ENCODE peak calls at places on chromosomes 2 and 18, in nine cellular contexts. Q is AG09319; Z is BE2C; T is neural progenitor cell; J is lower lobe of right lung; V is endodermal cell; E is MCF 10A; U is choroid plexus epithelial cell; X is CD4-positive, alpha-beta T cell. R is an unnamed sample.

GRCh38 chr2:6410265-6410664 is 455.4 kb downstream of the CMPK2 start:
- DNase-seq in J (no peak), Z (no peak), V (no peak), X (no peak), U (no peak), T (no peak), E (no peak), Q (no peak), R (no peak)

GRCh38 chr18:28767781-28768211 is 590.9 kb upstream of the CDH2 start:
- DNase-seq in Z (no peak), U (peak), T (no peak), X (no peak), E (peak), J (no peak), Q (peak), V (no peak), R (no peak)

GRCh38 chr2:28155627-28156026 is 237.0 kb upstream of the FOSL2 start:
- DNase-seq in J (no peak), U (no peak), X (no peak), V (peak), Z (peak), Q (no peak), E (peak), T (peak), R (no peak)

GRCh38 chr18:27428120-27428519 is 243.0 kb upstream of the CHST9 start:
- DNase-seq in X (no peak), Z (no peak), Q (no peak), T (no peak), J (no peak), E (no peak), V (peak), U (peak), R (no peak)

GRCh38 chr2:148720501-148720998 is 76.0 kb downstream of the EPC2 start:
- DNase-seq in U (peak), Q (no peak), E (no peak), J (peak), Z (peak), V (no peak), T (no peak), X (no peak), R (peak)

GRCh38 chr2:36663851-36664715 is 32.4 kb upstream of the VIT start:
- DNase-seq in J (no peak), U (peak), Z (peak), V (peak), T (peak), X (no peak), Q (peak), E (peak), R (no peak)

GRCh38 chr2:39127973-39128372 is 7.1 kb upstream of the SOS1 start:
- DNase-seq in Q (no peak), X (peak), V (no peak), Z (peak), T (no peak), J (no peak), E (no peak), U (no peak), R (no peak)

GRCh38 chr2:37711831-37712230 is 40.4 kb upstream of the CDC42EP3 start:
- DNase-seq in E (no peak), X (no peak), T (no peak), J (no peak), V (no peak), Z (no peak), U (peak), Q (no peak), R (no peak)

GRCh38 chr18:7084080-7084765 is 33.4 kb downstream of the LAMA1 start:
- DNase-seq in V (no peak), E (peak), X (no peak), T (no peak), U (peak), Q (no peak), J (no peak), Z (no peak), R (no peak)

GRCh38 chr18:39450958-39451357 is 1885.4 kb upstream of the CELF4 start:
- DNase-seq in T (no peak), V (no peak), E (no peak), Z (no peak), U (no peak), X (no peak), J (no peak), Q (no peak), R (no peak)

GRCh38 chr18:50848038-50848437 is 28.2 kb upstream of the MRO start:
- DNase-seq in Q (no peak), Z (no peak), X (no peak), T (no peak), J (no peak), E (no peak), V (no peak), U (no peak), R (no peak)

GRCh38 chr2:73253901-73254300 is 19.8 kb downstream of the CCT7 start:
- DNase-seq in Q (no peak), T (no peak), V (peak), J (no peak), E (no peak), X (no peak), U (no peak), Z (no peak), R (no peak)

GRCh38 chr18:23243178-23243577 is 107.9 kb downstream of the CABLES1 start:
- DNase-seq in Q (no peak), T (peak), X (no peak), J (peak), E (no peak), Z (no peak), U (no peak), V (peak), R (no peak)

GRCh38 chr2:45435316-45435715 is 175.8 kb downstream of the SRBD1 start:
- DNase-seq in V (no peak), U (peak), X (no peak), Z (peak), J (no peak), Q (no peak), E (peak), T (no peak), R (no peak)

GRCh38 chr2:95389256-95390119 is 13.0 kb upstream of the FAHD2A start:
- DNase-seq in Q (no peak), V (peak), X (no peak), J (no peak), T (peak), E (peak), Z (peak), U (peak), R (peak)

GRCh38 chr2:181306785-181307184 is 150.4 kb upstream of the ITGA4 start:
- DNase-seq in T (no peak), Q (no peak), X (no peak), U (peak), V (no peak), E (no peak), J (no peak), Z (no peak), R (no peak)

GRCh38 chr2:181305151-181306123 is 151.7 kb upstream of the ITGA4 start:
- DNase-seq in T (no peak), X (no peak), Z (no peak), U (peak), J (no peak), E (no peak), Q (no peak), V (peak), R (no peak)

GRCh38 chr2:181307203-181307991 is 149.8 kb upstream of the ITGA4 start:
- DNase-seq in X (no peak), T (no peak), J (no peak), Z (no peak), V (no peak), U (no peak), Q (no peak), E (no peak), R (no peak)

GRCh38 chr2:181300600-181301291 is 156.4 kb upstream of the ITGA4 start:
- DNase-seq in J (no peak), Q (no peak), V (no peak), E (no peak), X (no peak), U (no peak), T (no peak), Z (no peak), R (no peak)

GRCh38 chr2:181304011-181304844 is 153.0 kb upstream of the ITGA4 start:
- DNase-seq in V (no peak), E (no peak), Z (no peak), T (no peak), X (no peak), U (no peak), J (no peak), Q (no peak), R (no peak)
- TF ChIP-seq CTCF in V (no peak), E (no peak), Z (no peak), T (no peak), X (no peak), U (no peak), J (no peak), Q (no peak), R (no peak)

GRCh38 chr2:112876257-112876970 is 34.6 kb upstream of the IL37 start:
- DNase-seq in T (no peak), U (no peak), V (no peak), Z (no peak), J (no peak), Q (no peak), X (no peak), E (peak), R (no peak)
- TF ChIP-seq CTCF in T (no peak), U (no peak), V (peak), Z (no peak), J (no peak), Q (no peak), X (no peak), E (no peak), R (no peak)

GRCh38 chr2:131062066-131062465 is 31.2 kb downstream of the FAM168B start:
- DNase-seq in X (no peak), T (no peak), Z (no peak), V (no peak), J (no peak), Q (no peak), E (no peak), U (no peak), R (no peak)

GRCh38 chr2:131063501-131064283 is 29.6 kb downstream of the FAM168B start:
- DNase-seq in Z (no peak), E (no peak), J (no peak), V (no peak), Q (no peak), X (no peak), U (peak), T (no peak), R (no peak)

GRCh38 chr2:131058905-131059304 is 34.4 kb downstream of the FAM168B start:
- DNase-seq in Q (no peak), T (no peak), V (no peak), U (no peak), Z (no peak), E (no peak), J (no peak), X (no peak), R (no peak)

GRCh38 chr2:131067465-131067864 is 25.8 kb downstream of the FAM168B start:
- DNase-seq in J (no peak), V (no peak), T (no peak), X (no peak), U (no peak), Z (no peak), Q (no peak), E (no peak), R (no peak)

DNA sequence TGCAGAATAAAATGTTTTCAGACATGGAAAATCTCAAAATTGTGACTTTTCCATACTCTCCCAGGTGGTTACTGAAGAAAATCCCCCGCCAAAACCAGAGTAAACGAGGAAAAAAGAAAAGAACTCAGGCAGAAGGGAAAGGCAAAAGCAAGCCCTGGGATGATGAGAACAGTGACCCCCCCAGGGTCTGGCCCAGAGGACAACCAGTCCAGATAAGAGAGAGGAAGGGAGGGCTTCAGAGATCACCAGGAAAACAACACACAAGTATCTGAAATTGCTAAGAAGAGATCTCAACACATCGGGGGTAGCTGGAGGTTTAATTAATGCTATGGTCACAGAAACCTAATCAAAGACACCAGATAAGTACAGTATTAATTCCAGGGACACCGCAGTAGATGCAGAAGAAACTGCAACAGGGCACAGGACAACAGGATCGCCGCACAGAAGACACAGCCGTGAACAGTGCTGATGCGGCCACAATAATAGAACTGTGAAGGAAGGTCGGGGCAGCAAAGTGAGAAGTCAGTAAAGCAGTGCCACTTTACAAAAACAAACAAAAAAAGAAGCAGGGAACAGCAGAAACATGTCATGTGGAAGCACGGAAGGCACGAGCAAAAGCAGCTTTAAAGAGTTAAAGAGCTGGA is 28.5 kb downstream of the FAM168B start:
- DNase-seq in U (no peak), V (no peak), J (no peak), T (no peak), X (no peak), Z (no peak), E (no peak), Q (no peak), R (no peak)
- TF ChIP-seq CTCF in U (no peak), V (no peak), J (no peak), T (no peak), X (no peak), Z (no peak), E (no peak), Q (no peak), R (no peak)

DNA sequence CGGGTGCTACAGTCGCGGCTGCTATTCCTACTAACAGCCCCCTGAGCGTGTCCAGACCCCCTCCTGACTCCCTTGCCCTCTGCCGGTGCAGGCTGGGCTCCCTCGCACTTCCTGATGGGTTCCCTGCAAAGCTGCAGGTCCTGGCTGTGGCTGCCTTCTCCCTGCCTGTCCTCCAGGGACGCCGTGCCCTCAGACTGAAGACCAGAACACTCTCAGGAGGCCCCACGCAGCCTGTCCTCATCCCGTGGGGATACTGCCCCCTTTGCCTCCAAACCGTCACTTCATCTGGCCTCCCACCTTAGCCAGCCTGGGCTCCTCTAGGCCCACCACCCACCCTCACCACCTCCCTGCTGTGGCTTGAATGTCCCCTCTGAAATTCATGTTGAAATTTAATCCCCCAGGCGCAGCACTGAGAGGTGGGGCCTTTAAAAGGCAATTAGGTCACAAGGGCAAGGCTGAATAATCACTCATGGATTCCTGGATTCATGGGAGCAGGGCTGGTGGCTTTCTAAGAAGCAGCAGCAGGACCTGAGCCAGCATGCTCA is 198.2 kb downstream of the SEPTIN10 start:
- DNase-seq in Q (no peak), U (no peak), J (no peak), T (peak), V (peak), Z (no peak), E (no peak), X (no peak), R (no peak)
- TF ChIP-seq CTCF in Q (no peak), U (no peak), J (no peak), T (peak), V (peak), Z (no peak), E (no peak), X (no peak), R (no peak)

R was measured in kidney.